ENCODE peak calls at places on chromosomes 4 and X, in seven cellular contexts. E, O, H, Y, Z, L and J are unnamed samples.

GRCh38 chr4:187077749-187078148 is 354.1 kb upstream of the FAT1 start:
- DNase-seq in E (no peak), O (no peak), H (no peak), Y (no peak), Z (no peak), L (no peak), J (no peak)

GRCh38 chr4:138021116-138021820 is 220.9 kb downstream of the SLC7A11 start:
- DNase-seq in E (no peak), O (no peak), H (no peak), Y (no peak), Z (peak; percentile 9), L (no peak), J (no peak)

GRCh38 chrX:112081781-112082482 is 644 bp downstream of the TRPC5 start:
- DNase-seq in E (no peak), O (peak; percentile 6), H (no peak), Y (no peak), Z (no peak), L (no peak), J (no peak)

GRCh38 chr4:89100853-89101252 is 10.5 kb upstream of the TIGD2 start:
- DNase-seq in E (no peak), O (no peak), H (no peak), Y (no peak), Z (no peak), L (no peak), J (no peak)

GRCh38 chrX:110116581-110116980 is 113.7 kb downstream of the TMEM164 start:
- DNase-seq in E (no peak), O (no peak), H (no peak), Y (no peak), Z (no peak), L (no peak), J (no peak)

GRCh38 chrX:43882294-43882681 is at the start of gene MAOB:
- DNase-seq in E (no peak), O (peak; percentile 69), H (no peak), Y (no peak), Z (peak; percentile 35), L (no peak), J (peak; percentile 11)

GRCh38 chr4:156888762-156889161 is 82.8 kb downstream of the PDGFC start:
- DNase-seq in E (peak; percentile 46), O (no peak), H (no peak), Y (peak; percentile 49), Z (peak; percentile 94), L (no peak), J (peak; percentile 93)

GRCh38 chr4:140367738-140368137 is 5.7 kb upstream of the SCOC start:
- DNase-seq in E (peak; percentile 78), O (no peak), H (no peak), Y (no peak), Z (peak; percentile 74), L (no peak), J (peak; percentile 46)

GRCh38 chr4:56619160-56619559 is 61.9 kb downstream of the HOPX start:
- DNase-seq in E (peak; percentile 56), O (no peak), H (no peak), Y (peak; percentile 42), Z (no peak), L (no peak), J (peak; percentile 8)

GRCh38 chrX:103250977-103251376 is 4.0 kb downstream of the TCEAL8 start:
- DNase-seq in E (peak; percentile 12), O (peak; percentile 29), H (no peak), Y (no peak), Z (no peak), L (no peak), J (peak; percentile 20)

GRCh38 chrX:8627796-8628195 is 104.1 kb downstream of the ANOS1 start:
- DNase-seq in E (no peak), O (no peak), H (no peak), Y (no peak), Z (no peak), L (no peak), J (no peak)

DNA sequence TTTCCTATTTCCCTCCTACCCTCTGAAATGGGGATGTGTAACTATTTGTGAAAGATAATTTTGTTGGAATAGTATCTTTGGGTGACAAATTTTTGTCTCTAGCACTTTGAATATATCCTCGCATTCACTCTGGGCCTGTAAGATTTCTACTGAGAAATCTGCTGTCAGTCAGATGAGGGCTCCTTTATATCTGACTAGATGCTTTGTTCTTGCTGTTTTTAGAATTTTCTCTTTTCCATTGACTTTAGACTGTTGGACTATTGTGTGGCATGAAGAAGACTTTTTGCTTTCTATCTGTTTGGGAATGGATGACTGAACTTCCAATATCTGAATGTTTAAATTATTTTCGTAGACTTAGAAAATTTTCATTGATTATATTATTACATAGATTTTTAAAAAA is 54.2 kb upstream of the GRID2 start:
- DNase-seq in E (no peak), O (no peak), H (no peak), Y (no peak), Z (no peak), L (no peak), J (no peak)
- H3K9me3 ChIP-seq in E (no peaks in the 10 kb centered on the region), O (no peaks in the 10 kb centered on the region), H (no peaks in the 10 kb centered on the region), Y (no peaks in the 10 kb centered on the region), Z (no peaks in the 10 kb centered on the region), L (no peaks in the 10 kb centered on the region), J (no peaks in the 10 kb centered on the region)

GRCh38 chrX:104255465-104255864 is 732 bp upstream of the ESX1 start:
- DNase-seq in E (no peak), O (no peak), H (no peak), Y (no peak), Z (no peak), L (no peak), J (peak; percentile 2)
- TF ChIP-seq EZH2 in E (no peak), O (no peak), H (no peak), Y (peak; percentile 23), Z (no peak), L (peak; percentile 73), J (no peak)

GRCh38 chrX:41445171-41445570 is 2.0 kb upstream of the NYX start:
- DNase-seq in E (no peak), O (no peak), H (no peak), Y (no peak), Z (no peak), L (no peak), J (no peak)
- H2AFZ ChIP-seq in E (no peak overlapping the region), O (no peak overlapping the region), H (peak overlapping the region; percentile 9), Y (no peak overlapping the region), Z (no peak overlapping the region), L (no peak overlapping the region), J (no peak overlapping the region)

GRCh38 chrX:40009462-40009851 is 88.3 kb downstream of the BCOR start:
- DNase-seq in E (no peak), O (no peak), H (no peak), Y (no peak), Z (peak; percentile 34), L (no peak), J (no peak)
- H3K9me3 ChIP-seq in E (no peaks in the 10 kb centered on the region), O (no peaks in the 10 kb centered on the region), H (no peaks in the 10 kb centered on the region), Y (no peaks in the 10 kb centered on the region), Z (no peaks in the 10 kb centered on the region), L (no peaks in the 10 kb centered on the region), J (no peaks in the 10 kb centered on the region)

DNA sequence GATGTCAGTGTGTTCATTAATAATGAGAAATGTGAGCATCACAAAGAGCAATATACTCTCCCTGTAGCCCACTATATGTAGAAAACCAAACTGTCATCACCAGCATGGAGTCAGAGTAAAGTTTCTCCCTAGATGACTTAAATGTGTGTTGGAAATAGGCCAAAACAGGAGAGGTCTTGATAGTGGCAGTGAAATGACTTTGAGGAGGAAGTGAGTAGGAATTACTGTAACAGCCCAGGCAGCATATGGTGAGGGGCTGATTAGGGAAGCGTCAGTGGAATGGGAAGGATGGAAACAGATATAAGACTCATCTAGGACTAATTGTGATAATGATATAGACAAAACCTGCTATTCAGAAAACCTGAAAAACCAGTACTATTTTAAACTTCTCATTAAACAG is 83.9 kb downstream of the ATXN3L start:
- DNase-seq in E (peak; percentile 24), O (no peak), H (no peak), Y (no peak), Z (no peak), L (no peak), J (no peak)
- TF ChIP-seq EZH2 in E (no peak), O (no peak), H (no peak), Y (no peak), Z (no peak), L (no peak), J (no peak)

GRCh38 chrX:120419465-120419864 is 49.6 kb downstream of the LAMP2 start:
- DNase-seq in E (no peak), O (no peak), H (no peak), Y (no peak), Z (no peak), L (no peak), J (no peak)
- H2AFZ ChIP-seq in E (no peak overlapping the region), O (no peak overlapping the region), H (peak overlapping the region; percentile 20), Y (no peak overlapping the region), Z (no peak overlapping the region), L (no peak overlapping the region), J (no peak overlapping the region)

DNA sequence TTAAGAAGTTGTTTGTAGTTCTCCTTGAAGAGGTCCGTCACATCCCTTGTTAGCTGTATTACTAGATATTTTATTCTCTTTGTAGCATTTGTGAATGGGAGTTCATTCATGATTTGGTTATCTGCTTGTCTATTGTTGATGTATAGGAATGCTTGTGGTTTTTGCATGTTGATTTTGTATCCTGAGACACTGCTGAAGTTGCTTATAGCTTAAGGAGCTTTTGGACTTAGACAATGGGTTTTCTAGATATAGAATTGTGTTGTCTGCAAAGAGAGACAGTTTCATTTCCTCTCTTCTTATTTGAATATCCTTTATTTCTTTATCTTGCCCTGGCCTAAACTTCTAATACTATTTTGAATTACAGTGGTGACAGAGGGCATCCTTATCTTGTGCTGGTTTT is 52.1 kb upstream of the GRID2 start:
- DNase-seq in E (no peak), O (no peak), H (no peak), Y (no peak), Z (no peak), L (no peak), J (no peak)
- H3K9me3 ChIP-seq in E (no peaks in the 10 kb centered on the region), O (no peaks in the 10 kb centered on the region), H (no peaks in the 10 kb centered on the region), Y (no peaks in the 10 kb centered on the region), Z (no peaks in the 10 kb centered on the region), L (no peaks in the 10 kb centered on the region), J (peaks cover 2% of the 10 kb centered on the region)